ENCODE peak calls at places on chromosomes 4 and X, in five cellular contexts. Y, L, G, H and S are unnamed samples.

GRCh38 chr4:6943012-6943869 is 33.6 kb downstream of the TBC1D14 start:
- DNase-seq in L (no peak), G (no peak), H (no peak), Y (no peak), S (no peak)

GRCh38 chr4:25021206-25021605 is 9.5 kb downstream of the LGI2 start:
- DNase-seq in Y (no peak), G (no peak), L (no peak), H (no peak), S (no peak)

GRCh38 chr4:120869511-120870278 is 52.8 kb downstream of the PRDM5 start:
- DNase-seq in G (no peak), L (no peak), H (no peak), Y (no peak), S (no peak)

GRCh38 chrX:19446397-19446796 is 68.9 kb downstream of the MAP3K15 start:
- DNase-seq in L (no peak), G (no peak), Y (no peak), H (no peak), S (no peak)

GRCh38 chr4:70734168-70734954 is 12.6 kb downstream of the RUFY3 start:
- DNase-seq in G (no peak), H (no peak), L (no peak), Y (no peak), S (peak)

GRCh38 chrX:54479471-54480122 is 16.4 kb downstream of the FGD1 start:
- DNase-seq in L (no peak), G (no peak), Y (no peak), H (no peak), S (no peak)

GRCh38 chr4:8779371-8779988 is 92.2 kb downstream of the HMX1 start:
- DNase-seq in H (no peak), Y (no peak), L (no peak), G (no peak), S (no peak)

GRCh38 chr4:152956650-152957436 is 20.7 kb downstream of the FHDC1 start:
- DNase-seq in L (peak), G (no peak), Y (no peak), H (no peak), S (no peak)

GRCh38 chrX:9707306-9708015 is 58.2 kb downstream of the GPR143 start:
- DNase-seq in G (no peak), H (no peak), L (no peak), Y (no peak), S (no peak)

GRCh38 chr4:37903901-37904300 is 13.0 kb downstream of the TBC1D1 start:
- DNase-seq in Y (no peak), L (no peak), H (no peak), G (no peak), S (no peak)

GRCh38 chrX:93422693-93423092 is 250.7 kb downstream of the NAP1L3 start:
- DNase-seq in Y (no peak), L (no peak), H (no peak), G (no peak), S (no peak)